ENCODE peak calls at places on chromosome 5, in ten cellular contexts. X is PC-9, Z is thoracic aorta, U is A673, H is mesenchymal stem cell, K is kidney, D is neural progenitor cell, M is psoas muscle, Y is iPS DF 6.9, N is GM23248. V is an unnamed sample.

GRCh38 chr5:149466457-149466972 is 84.7 kb downstream of the CSNK1A1 start:
- DNase-seq in X (no peak), Z (no peak), U (peak; percentile 78), H (peak; percentile 94), K (no peak), D (no peak), M (peak; percentile 72), Y (no peak), N (peak; percentile 95), V (no peak)

GRCh38 chr5:156949424-156949823 is 13.6 kb downstream of the TIMD4 start:
- DNase-seq in X (no peak), Z (no peak), U (no peak), H (no peak), K (no peak), D (peak; percentile 5), M (no peak), Y (no peak), N (no peak), V (no peak)

GRCh38 chr5:87340716-87341115 is 72.0 kb downstream of the CCNH start:
- DNase-seq in X (no peak), Z (no peak), U (no peak), H (no peak), K (no peak), D (no peak), M (no peak), Y (no peak), N (no peak), V (no peak)

GRCh38 chr5:98121036-98121936 is 652.2 kb upstream of the RGMB start:
- DNase-seq in X (no peak), Z (no peak), U (no peak), H (no peak), K (no peak), D (no peak), M (no peak), Y (no peak), N (no peak), V (no peak)

GRCh38 chr5:76610196-76610595 is 13.0 kb downstream of the F2RL2 start:
- DNase-seq in X (no peak), Z (no peak), U (no peak), H (no peak), K (no peak), D (no peak), M (no peak), Y (no peak), N (peak; percentile 3), V (no peak)

GRCh38 chr5:142017832-142018427 is 5.1 kb upstream of the GNPDA1 start:
- DNase-seq in X (no peak), Z (no peak), U (no peak), H (peak; percentile 83), K (no peak), D (no peak), M (no peak), Y (no peak), N (no peak), V (no peak)

GRCh38 chr5:61675015-61675692 is 343.1 kb downstream of the ZSWIM6 start:
- DNase-seq in X (no peak), Z (no peak), U (peak; percentile 62), H (no peak), K (no peak), D (peak; percentile 89), M (no peak), Y (no peak), N (no peak), V (no peak)

GRCh38 chr5:82549263-82549662 is 271.1 kb upstream of the RPS23 start:
- DNase-seq in X (no peak), Z (no peak), U (no peak), H (no peak), K (no peak), D (no peak), M (no peak), Y (no peak), N (no peak), V (no peak)

GRCh38 chr5:158754018-158754514 is 345.6 kb downstream of the EBF1 start:
- DNase-seq in X (no peak), Z (no peak), U (no peak), H (peak; percentile 53), K (no peak), D (no peak), M (no peak), Y (no peak), N (peak; percentile 95), V (no peak)

GRCh38 chr5:147403659-147404640 is 105.9 kb downstream of the DPYSL3 start:
- DNase-seq in X (peak; percentile 50), Z (peak; percentile 81), U (no peak), H (peak; percentile 99), K (no peak), D (no peak), M (peak; percentile 74), Y (no peak), N (peak; percentile 98), V (no peak)

GRCh38 chr5:155125696-155126095 is 112.1 kb downstream of the KIF4B start:
- DNase-seq in X (no peak), Z (no peak), U (no peak), H (no peak), K (no peak), D (no peak), M (no peak), Y (no peak), N (no peak), V (no peak)

GRCh38 chr5:138953370-138954256 is 78.5 kb upstream of the LRRTM2 start:
- DNase-seq in X (no peak), Z (peak; percentile 36), U (peak; percentile 94), H (peak; percentile 54), K (peak; percentile 96), D (no peak), M (peak; percentile 92), Y (no peak), N (peak; percentile 76), V (peak; percentile 86)

GRCh38 chr5:138956801-138957200 is 81.7 kb upstream of the LRRTM2 start:
- DNase-seq in X (no peak), Z (no peak), U (no peak), H (no peak), K (no peak), D (no peak), M (no peak), Y (no peak), N (no peak), V (no peak)

GRCh38 chr5:138955672-138956295 is 80.6 kb upstream of the LRRTM2 start:
- DNase-seq in X (no peak), Z (no peak), U (no peak), H (no peak), K (peak; percentile 56), D (no peak), M (no peak), Y (no peak), N (no peak), V (no peak)

GRCh38 chr5:138954257-138955012 is 79.3 kb upstream of the LRRTM2 start:
- DNase-seq in X (no peak), Z (no peak), U (no peak), H (no peak), K (peak; percentile 9), D (no peak), M (no peak), Y (no peak), N (no peak), V (no peak)

GRCh38 chr5:138955013-138955660 is 80.0 kb upstream of the LRRTM2 start:
- DNase-seq in X (no peak), Z (no peak), U (no peak), H (peak; percentile 52), K (peak; percentile 89), D (no peak), M (peak; percentile 73), Y (no peak), N (no peak), V (no peak)
- H3K27ac ChIP-seq in X (no peak overlapping the region), Z (no peak overlapping the region), U (no peak overlapping the region), H (peak overlapping the region; percentile 90), K (peak overlapping the region; percentile 38), D (no peak overlapping the region), M (peak overlapping the region; percentile 80), Y (no peak overlapping the region), N (no peak overlapping the region), V (peak overlapping the region; percentile 68)

GRCh38 chr5:176632777-176633176 is 2.3 kb downstream of the EIF4E1B start:
- DNase-seq in X (no peak), Z (no peak), U (no peak), H (no peak), K (no peak), D (no peak), M (peak; percentile 63), Y (no peak), N (no peak), V (no peak)

GRCh38 chr5:176629317-176629852 is 949 bp downstream of the SNCB start:
- DNase-seq in X (no peak), Z (no peak), U (no peak), H (no peak), K (peak; percentile 67), D (no peak), M (no peak), Y (no peak), N (no peak), V (no peak)

GRCh38 chr5:176629853-176630680 is at the start of the genes EIF4E1B and SNCB:
- DNase-seq in X (no peak), Z (no peak), U (peak; percentile 58), H (peak; percentile 58), K (peak; percentile 67), D (peak; percentile 87), M (peak; percentile 70), Y (no peak), N (peak; percentile 75), V (no peak)

GRCh38 chr5:176631383-176631970 is 1.0 kb downstream of the EIF4E1B start:
- DNase-seq in X (no peak), Z (no peak), U (no peak), H (no peak), K (no peak), D (no peak), M (no peak), Y (no peak), N (no peak), V (no peak)

GRCh38 chr5:176630681-176631222 is 277 bp downstream of the EIF4E1B start:
- DNase-seq in X (no peak), Z (no peak), U (no peak), H (no peak), K (no peak), D (no peak), M (no peak), Y (no peak), N (no peak), V (no peak)
- H3K4me1 ChIP-seq in X (no peaks in the 10 kb centered on the region), Z (peaks cover 17% of the 10 kb centered on the region), U (peaks cover 25% of the 10 kb centered on the region), H (peaks cover 29% of the 10 kb centered on the region), K (no peaks in the 10 kb centered on the region), D (peaks cover 24% of the 10 kb centered on the region), M (peaks cover 7% of the 10 kb centered on the region), Y (no peaks in the 10 kb centered on the region), N (no peaks in the 10 kb centered on the region), V (peaks cover 12% of the 10 kb centered on the region)

GRCh38 chr5:43019615-43020293 is 20.4 kb downstream of the ANXA2R start:
- DNase-seq in X (peak; percentile 83), Z (no peak), U (peak; percentile 89), H (peak; percentile 94), K (peak; percentile 83), D (peak; percentile 89), M (peak; percentile 78), Y (no peak), N (peak; percentile 53), V (peak; percentile 81)
- H3K27ac ChIP-seq in X (no peak overlapping the region), Z (peak overlapping the region; percentile 9), U (peak overlapping the region; percentile 31), H (peak overlapping the region; percentile 79), K (peak overlapping the region; percentile 71), D (no peak overlapping the region), M (peak overlapping the region; percentile 96), Y (no peak overlapping the region), N (peak overlapping the region; percentile 96), V (peak overlapping the region; percentile 95)

GRCh38 chr5:41797672-41798071 is 72.6 kb downstream of the OXCT1 start:
- DNase-seq in X (no peak), Z (no peak), U (no peak), H (no peak), K (no peak), D (no peak), M (no peak), Y (no peak), N (no peak), V (no peak)
- H3K4me1 ChIP-seq in X (peaks cover 12% of the 10 kb centered on the region), Z (peaks cover 34% of the 10 kb centered on the region), U (peaks cover 29% of the 10 kb centered on the region), H (peaks cover 4% of the 10 kb centered on the region), K (peaks cover 9% of the 10 kb centered on the region), D (no peaks in the 10 kb centered on the region), M (peaks cover 12% of the 10 kb centered on the region), Y (peaks cover 2% of the 10 kb centered on the region), N (peaks cover 36% of the 10 kb centered on the region), V (no peaks in the 10 kb centered on the region)